ENCODE peak calls at places on chromosomes 2 and 18, in seven cellular contexts. B, L, C, P, G, V and H are unnamed samples. For H3K4me1 and H3K36me3, the result is how much of the 10 kb centered on the place peaks cover.

GRCh38 chr2:62224976-62225375 is 29.1 kb downstream of the B3GNT2 start:
- DNase-seq in B (no peak), L (no peak), C (no peak), P (no peak), G (no peak), V (no peak), H (no peak)

GRCh38 chr2:144268036-144268678 is 251.8 kb downstream of the ZEB2 start:
- DNase-seq in B (no peak), L (no peak), C (no peak), P (no peak), G (no peak), V (no peak), H (no peak)

GRCh38 chr18:61892683-61893303 is at the start of gene RNF152:
- DNase-seq in B (peak), L (peak), C (no peak), P (peak), G (peak), V (peak), H (peak)

GRCh38 chr18:27558388-27559158 is 373.5 kb upstream of the CHST9 start:
- DNase-seq in B (no peak), L (no peak), C (no peak), P (no peak), G (no peak), V (no peak), H (no peak)

GRCh38 chr18:76545433-76546281 is 50.6 kb upstream of the ZNF516 start:
- DNase-seq in B (no peak), L (no peak), C (no peak), P (no peak), G (no peak), V (no peak), H (no peak)

GRCh38 chr2:118731396-118731795 is 116.1 kb downstream of the EN1 start:
- DNase-seq in B (no peak), L (no peak), C (no peak), P (no peak), G (no peak), V (no peak), H (no peak)

GRCh38 chr2:137951606-137952005 is 12.7 kb upstream of the HNMT start:
- DNase-seq in B (no peak), L (no peak), C (no peak), P (no peak), G (no peak), V (no peak), H (no peak)

GRCh38 chr18:79778291-79778791 is 19.4 kb upstream of the KCNG2 start:
- DNase-seq in B (no peak), L (no peak), C (peak), P (no peak), G (no peak), V (no peak), H (no peak)

GRCh38 chr2:73415906-73416305 is 30.3 kb downstream of the ALMS1 start:
- DNase-seq in B (no peak), L (no peak), C (no peak), P (no peak), G (no peak), V (no peak), H (no peak)

GRCh38 chr2:23662941-23663729 is 263.8 kb downstream of the ATAD2B start:
- DNase-seq in B (no peak), L (peak), C (no peak), P (no peak), G (no peak), V (peak), H (no peak)

GRCh38 chr2:88638743-88639142 is 11.5 kb upstream of the EIF2AK3 start:
- DNase-seq in B (no peak), L (no peak), C (no peak), P (no peak), G (no peak), V (no peak), H (no peak)

GRCh38 chr18:63834471-63835113 is 52.9 kb upstream of the SERPINB2 start:
- DNase-seq in B (no peak), L (no peak), C (no peak), P (no peak), G (no peak), V (no peak), H (no peak)

GRCh38 chr2:65351234-65351947 is 81.0 kb downstream of the SPRED2 start:
- DNase-seq in B (no peak), L (no peak), C (no peak), P (no peak), G (peak), V (peak), H (peak)

GRCh38 chr2:173957517-173957916 is 7.7 kb downstream of the SP3 start:
- DNase-seq in B (no peak), L (no peak), C (no peak), P (no peak), G (no peak), V (no peak), H (no peak)

GRCh38 chr2:212940816-212941215 is 210.6 kb downstream of the IKZF2 start:
- DNase-seq in B (no peak), L (no peak), C (no peak), P (no peak), G (peak), V (peak), H (peak)

GRCh38 chr2:12579018-12579417 is 137.7 kb upstream of the TRIB2 start:
- DNase-seq in B (no peak), L (no peak), C (no peak), P (no peak), G (no peak), V (no peak), H (no peak)

GRCh38 chr2:214069254-214069653 is 341.6 kb upstream of the VWC2L start:
- DNase-seq in B (no peak), L (no peak), C (no peak), P (peak), G (peak), V (no peak), H (peak)

GRCh38 chr2:232927793-232928563 is 57.9 kb downstream of the SNORC start:
- DNase-seq in B (no peak), L (no peak), C (no peak), P (no peak), G (peak), V (no peak), H (no peak)

GRCh38 chr2:41504532-41504931 is 543.3 kb upstream of the PKDCC start:
- DNase-seq in B (no peak), L (no peak), C (no peak), P (no peak), G (no peak), V (no peak), H (no peak)

GRCh38 chr2:69054431-69054830 is 41.5 kb downstream of the ANTXR1 start:
- DNase-seq in B (no peak), L (no peak), C (no peak), P (no peak), G (no peak), V (no peak), H (no peak)

GRCh38 chr2:174176898-174177297 is 71.4 kb downstream of the OLA1 start:
- DNase-seq in B (no peak), L (no peak), C (no peak), P (no peak), G (no peak), V (no peak), H (no peak)

GRCh38 chr2:58959996-58960395 is 718.9 kb upstream of the FANCL start:
- DNase-seq in B (no peak), L (no peak), C (no peak), P (no peak), G (no peak), V (no peak), H (peak)

GRCh38 chr18:54737986-54738385 is 90.3 kb upstream of the RAB27B start:
- DNase-seq in B (no peak), L (no peak), C (no peak), P (no peak), G (no peak), V (no peak), H (no peak)

GRCh38 chr2:106294182-106294581 is 100.1 kb upstream of the UXS1 start:
- DNase-seq in B (no peak), L (no peak), C (no peak), P (no peak), G (no peak), V (no peak), H (no peak)

GRCh38 chr2:127932199-127932877 is 46.6 kb upstream of the AMMECR1L start:
- DNase-seq in B (no peak), L (no peak), C (no peak), P (no peak), G (peak), V (no peak), H (no peak)

GRCh38 chr18:22471546-22472131 is 53.9 kb upstream of the CTAGE1 start:
- DNase-seq in B (no peak), L (peak), C (no peak), P (no peak), G (peak), V (peak), H (no peak)

GRCh38 chr2:178333851-178334250 is 117.1 kb downstream of the PRKRA start:
- DNase-seq in B (no peak), L (no peak), C (no peak), P (no peak), G (no peak), V (no peak), H (peak)

GRCh38 chr2:20525041-20526035 is 78.5 kb downstream of the RHOB start:
- DNase-seq in B (no peak), L (peak), C (no peak), P (peak), G (peak), V (peak), H (peak)

GRCh38 chr2:148716378-148716777 is 71.8 kb downstream of the EPC2 start:
- DNase-seq in B (no peak), L (no peak), C (no peak), P (no peak), G (no peak), V (no peak), H (no peak)

GRCh38 chr2:104768694-104769093 is 85.2 kb upstream of the POU3F3 start:
- DNase-seq in B (no peak), L (no peak), C (no peak), P (no peak), G (no peak), V (no peak), H (no peak)

GRCh38 chr2:84458436-84459027 is 548 bp downstream of the SUCLG1 start:
- DNase-seq in B (peak), L (peak), C (no peak), P (peak), G (peak), V (peak), H (peak)

GRCh38 chr2:46915281-46915810 is at the start of gene MCFD2:
- DNase-seq in B (no peak), L (peak), C (peak), P (no peak), G (peak), V (peak), H (no peak)

GRCh38 chr2:43400508-43400907 is 174.1 kb upstream of the ZFP36L2 start:
- DNase-seq in B (no peak), L (no peak), C (no peak), P (no peak), G (no peak), V (no peak), H (no peak)

GRCh38 chr2:40488101-40488598 is 36.3 kb upstream of the SLC8A1 start:
- DNase-seq in B (no peak), L (no peak), C (no peak), P (peak), G (peak), V (no peak), H (peak)

GRCh38 chr2:203310688-203311087 is 17.5 kb upstream of the ABI2 start:
- DNase-seq in B (no peak), L (no peak), C (no peak), P (no peak), G (no peak), V (no peak), H (no peak)

GRCh38 chr18:23688528-23688927 is 725 bp upstream of the LAMA3 start:
- DNase-seq in B (no peak), L (no peak), C (no peak), P (no peak), G (no peak), V (no peak), H (no peak)

GRCh38 chr18:23693849-23694248 is 4.6 kb downstream of the LAMA3 start:
- DNase-seq in B (no peak), L (no peak), C (no peak), P (no peak), G (peak), V (no peak), H (no peak)

GRCh38 chr18:23689031-23689615 is at the start of gene LAMA3:
- DNase-seq in B (peak), L (peak), C (peak), P (peak), G (peak), V (peak), H (no peak)

GRCh38 chr18:23689616-23690504 is 607 bp downstream of the LAMA3 start:
- DNase-seq in B (no peak), L (no peak), C (peak), P (peak), G (peak), V (peak), H (no peak)

GRCh38 chr18:23690505-23691068 is 1.3 kb downstream of the LAMA3 start:
- DNase-seq in B (no peak), L (no peak), C (no peak), P (peak), G (no peak), V (no peak), H (no peak)
- H3K27ac ChIP-seq in B (no peak), L (no peak), C (no peak), P (peak), G (peak), V (no peak), H (no peak)

GRCh38 chr2:218264773-218265601 is 4.2 kb downstream of the GPBAR1 start:
- DNase-seq in B (no peak), L (no peak), C (peak), P (no peak), G (peak), V (no peak), H (no peak)
- H3K4me1 ChIP-seq in B (under half), L (under half), C (under half), P (under half), G (under half), V (under half), H (under half)

GRCh38 chr2:235812185-235812670 is 318.4 kb downstream of the AGAP1 start:
- DNase-seq in B (no peak), L (no peak), C (peak), P (no peak), G (no peak), V (no peak), H (no peak)
- H3K36me3 ChIP-seq in B (under half), L (under half), C (under half), P (under half), G (under half), V (under half), H (under half)

GRCh38 chr2:26651458-26652155 is 10.4 kb upstream of the CIB4 start:
- DNase-seq in B (no peak), L (peak), C (peak), P (no peak), G (no peak), V (no peak), H (no peak)
- H3K27ac ChIP-seq in B (no peak), L (peak), C (peak), P (peak), G (peak), V (peak), H (no peak)

GRCh38 chr2:9768388-9768787 is 74.9 kb upstream of the TAF1B start:
- DNase-seq in B (no peak), L (peak), C (peak), P (no peak), G (peak), V (no peak), H (peak)
- H3K4me1 ChIP-seq in B (under half), L (under half), C (under half), P (under half), G (under half), V (under half), H (under half)

GRCh38 chr2:219181531-219181930 is 3.5 kb downstream of the RETREG2 start:
- DNase-seq in B (no peak), L (no peak), C (no peak), P (no peak), G (no peak), V (no peak), H (no peak)
- H3K36me3 ChIP-seq in B (under half), L (half or more), C (half or more), P (under half), G (under half), V (under half), H (under half)

GRCh38 chr2:28796620-28797019 is 14.0 kb upstream of the SPDYA start:
- DNase-seq in B (no peak), L (no peak), C (no peak), P (no peak), G (no peak), V (no peak), H (no peak)

GRCh38 chr2:28802975-28803429 is 7.6 kb upstream of the SPDYA start:
- DNase-seq in B (no peak), L (no peak), C (no peak), P (no peak), G (no peak), V (no peak), H (no peak)

GRCh38 chr2:28801726-28802125 is 8.9 kb upstream of the SPDYA start:
- DNase-seq in B (no peak), L (no peak), C (no peak), P (no peak), G (no peak), V (no peak), H (no peak)
- H3K27ac ChIP-seq in B (no peak), L (no peak), C (no peak), P (no peak), G (no peak), V (no peak), H (no peak)